ENCODE peak calls at places on chromosomes 6 and 20, in nine cellular contexts. One of them, this sample, is unnamed.

GRCh38 chr6:47034421-47034820 is 7.7 kb downstream of the ADGRF1 start:
- DNase-seq in type B pancreatic cell: no peak
- DNase-seq in left colon: no peak
- DNase-seq in GM04504: no peak
- DNase-seq in activated naive CD4-positive, alpha-beta T cell: no peak
- DNase-seq in C1 segment of cervical spinal cord: no peak
- DNase-seq in amygdala: no peak
- DNase-seq in skeletal muscle cell: no peak
- DNase-seq in nucleus accumbens: no peak
- DNase-seq in this sample: peak

GRCh38 chr6:105560611-105561066 is 157.8 kb upstream of the PREP start:
- DNase-seq in type B pancreatic cell: no peak
- DNase-seq in left colon: no peak
- DNase-seq in GM04504: no peak
- DNase-seq in activated naive CD4-positive, alpha-beta T cell: no peak
- DNase-seq in C1 segment of cervical spinal cord: no peak
- DNase-seq in amygdala: no peak
- DNase-seq in skeletal muscle cell: peak
- DNase-seq in nucleus accumbens: no peak
- DNase-seq in this sample: no peak

GRCh38 chr6:14499804-14500203 is 382.2 kb downstream of the CD83 start:
- DNase-seq in type B pancreatic cell: no peak
- DNase-seq in left colon: no peak
- DNase-seq in GM04504: peak
- DNase-seq in activated naive CD4-positive, alpha-beta T cell: no peak
- DNase-seq in C1 segment of cervical spinal cord: no peak
- DNase-seq in amygdala: no peak
- DNase-seq in skeletal muscle cell: peak
- DNase-seq in nucleus accumbens: no peak
- DNase-seq in this sample: no peak

GRCh38 chr6:22717906-22718305 is 148.5 kb downstream of the HDGFL1 start:
- DNase-seq in type B pancreatic cell: no peak
- DNase-seq in left colon: peak
- DNase-seq in GM04504: no peak
- DNase-seq in activated naive CD4-positive, alpha-beta T cell: no peak
- DNase-seq in C1 segment of cervical spinal cord: no peak
- DNase-seq in amygdala: no peak
- DNase-seq in skeletal muscle cell: no peak
- DNase-seq in nucleus accumbens: no peak
- DNase-seq in this sample: no peak

GRCh38 chr6:90463359-90463758 is 123.5 kb downstream of the MAP3K7 start:
- DNase-seq in type B pancreatic cell: no peak
- DNase-seq in left colon: no peak
- DNase-seq in GM04504: no peak
- DNase-seq in activated naive CD4-positive, alpha-beta T cell: no peak
- DNase-seq in C1 segment of cervical spinal cord: no peak
- DNase-seq in amygdala: no peak
- DNase-seq in skeletal muscle cell: no peak
- DNase-seq in nucleus accumbens: no peak
- DNase-seq in this sample: no peak

GRCh38 chr6:93784794-93785757 is 365.7 kb upstream of the EPHA7 start:
- DNase-seq in type B pancreatic cell: no peak
- DNase-seq in left colon: no peak
- DNase-seq in GM04504: no peak
- DNase-seq in activated naive CD4-positive, alpha-beta T cell: no peak
- DNase-seq in C1 segment of cervical spinal cord: no peak
- DNase-seq in amygdala: no peak
- DNase-seq in skeletal muscle cell: peak
- DNase-seq in nucleus accumbens: no peak
- DNase-seq in this sample: no peak

GRCh38 chr20:58014628-58015315 is 213.7 kb downstream of the ANKRD60 start:
- DNase-seq in type B pancreatic cell: peak
- DNase-seq in left colon: no peak
- DNase-seq in GM04504: no peak
- DNase-seq in activated naive CD4-positive, alpha-beta T cell: no peak
- DNase-seq in C1 segment of cervical spinal cord: no peak
- DNase-seq in amygdala: no peak
- DNase-seq in skeletal muscle cell: no peak
- DNase-seq in nucleus accumbens: no peak
- DNase-seq in this sample: no peak

GRCh38 chr20:478010-478948 is 15.9 kb upstream of the TBC1D20 start:
- DNase-seq in type B pancreatic cell: no peak
- DNase-seq in left colon: no peak
- DNase-seq in GM04504: no peak
- DNase-seq in activated naive CD4-positive, alpha-beta T cell: no peak
- DNase-seq in C1 segment of cervical spinal cord: no peak
- DNase-seq in amygdala: no peak
- DNase-seq in skeletal muscle cell: peak
- DNase-seq in nucleus accumbens: no peak
- DNase-seq in this sample: no peak

GRCh38 chr20:1801551-1801950 is 93.7 kb upstream of the SIRPA start:
- DNase-seq in type B pancreatic cell: peak
- DNase-seq in left colon: no peak
- DNase-seq in GM04504: no peak
- DNase-seq in activated naive CD4-positive, alpha-beta T cell: no peak
- DNase-seq in C1 segment of cervical spinal cord: no peak
- DNase-seq in amygdala: no peak
- DNase-seq in skeletal muscle cell: no peak
- DNase-seq in nucleus accumbens: no peak
- DNase-seq in this sample: no peak

GRCh38 chr6:125393449-125393858 is 91.7 kb upstream of the HDDC2 start:
- DNase-seq in type B pancreatic cell: no peak
- DNase-seq in left colon: no peak
- DNase-seq in GM04504: no peak
- DNase-seq in activated naive CD4-positive, alpha-beta T cell: no peak
- DNase-seq in C1 segment of cervical spinal cord: no peak
- DNase-seq in amygdala: no peak
- DNase-seq in skeletal muscle cell: no peak
- DNase-seq in nucleus accumbens: no peak
- DNase-seq in this sample: no peak

GRCh38 chr6:132872923-132873322 is 58.6 kb downstream of the RPS12 start:
- DNase-seq in type B pancreatic cell: no peak
- DNase-seq in left colon: no peak
- DNase-seq in GM04504: no peak
- DNase-seq in activated naive CD4-positive, alpha-beta T cell: no peak
- DNase-seq in C1 segment of cervical spinal cord: no peak
- DNase-seq in amygdala: no peak
- DNase-seq in skeletal muscle cell: no peak
- DNase-seq in nucleus accumbens: no peak
- DNase-seq in this sample: no peak

GRCh38 chr6:111731404-111732195 is 125.9 kb upstream of the TRAF3IP2 start:
- DNase-seq in type B pancreatic cell: no peak
- DNase-seq in left colon: no peak
- DNase-seq in GM04504: no peak
- DNase-seq in activated naive CD4-positive, alpha-beta T cell: no peak
- DNase-seq in C1 segment of cervical spinal cord: no peak
- DNase-seq in amygdala: no peak
- DNase-seq in skeletal muscle cell: no peak
- DNase-seq in nucleus accumbens: no peak
- DNase-seq in this sample: no peak

GRCh38 chr6:29926795-29927427 is 15.4 kb upstream of the HLA-A start:
- DNase-seq in type B pancreatic cell: no peak
- DNase-seq in left colon: peak
- DNase-seq in GM04504: no peak
- DNase-seq in activated naive CD4-positive, alpha-beta T cell: peak
- DNase-seq in C1 segment of cervical spinal cord: peak
- DNase-seq in amygdala: no peak
- DNase-seq in skeletal muscle cell: no peak
- DNase-seq in nucleus accumbens: peak
- DNase-seq in this sample: peak

GRCh38 chr6:131574686-131575085 is 1.7 kb downstream of the ARG1 start:
- DNase-seq in type B pancreatic cell: no peak
- DNase-seq in left colon: no peak
- DNase-seq in GM04504: no peak
- DNase-seq in activated naive CD4-positive, alpha-beta T cell: no peak
- DNase-seq in C1 segment of cervical spinal cord: no peak
- DNase-seq in amygdala: no peak
- DNase-seq in skeletal muscle cell: no peak
- DNase-seq in nucleus accumbens: no peak
- DNase-seq in this sample: no peak

GRCh38 chr6:93393554-93394074 is 25.7 kb downstream of the EPHA7 start:
- DNase-seq in type B pancreatic cell: no peak
- DNase-seq in left colon: no peak
- DNase-seq in GM04504: no peak
- DNase-seq in activated naive CD4-positive, alpha-beta T cell: no peak
- DNase-seq in C1 segment of cervical spinal cord: no peak
- DNase-seq in amygdala: no peak
- DNase-seq in skeletal muscle cell: no peak
- DNase-seq in nucleus accumbens: no peak
- DNase-seq in this sample: no peak

GRCh38 chr6:129730477-129731165 is 20.6 kb upstream of the ARHGAP18 start:
- DNase-seq in type B pancreatic cell: no peak
- DNase-seq in left colon: no peak
- DNase-seq in GM04504: no peak
- DNase-seq in activated naive CD4-positive, alpha-beta T cell: no peak
- DNase-seq in C1 segment of cervical spinal cord: no peak
- DNase-seq in amygdala: no peak
- DNase-seq in skeletal muscle cell: no peak
- DNase-seq in nucleus accumbens: peak
- DNase-seq in this sample: no peak

GRCh38 chr6:11634948-11635347 is 97.4 kb downstream of the TMEM170B start:
- DNase-seq in type B pancreatic cell: no peak
- DNase-seq in left colon: no peak
- DNase-seq in GM04504: no peak
- DNase-seq in activated naive CD4-positive, alpha-beta T cell: no peak
- DNase-seq in C1 segment of cervical spinal cord: no peak
- DNase-seq in amygdala: no peak
- DNase-seq in skeletal muscle cell: no peak
- DNase-seq in nucleus accumbens: no peak
- DNase-seq in this sample: no peak